ENCODE peak calls at places on chromosome 3, in eight cellular contexts. G is stomach, H is H1, D is uterus, L is tibial nerve, Q is Peyer's patch, M is IMR-90, Y is adrenal gland. U is an unnamed sample.

GRCh38 chr3:40719660-40720287 is 195.0 kb downstream of the ZNF621 start:
- DNase-seq in G (no peak), H (peak; percentile 46), D (no peak), L (no peak), Q (no peak), M (no peak), Y (no peak), U (no peak)

GRCh38 chr3:133461291-133461690 is 61.4 kb downstream of the BFSP2 start:
- DNase-seq in G (no peak), H (no peak), D (no peak), L (no peak), Q (no peak), M (no peak), Y (no peak), U (no peak)

GRCh38 chr3:72034956-72035355 is 250.0 kb upstream of the PROK2 start:
- DNase-seq in G (no peak), H (no peak), D (no peak), L (no peak), Q (no peak), M (no peak), Y (no peak), U (no peak)

GRCh38 chr3:52286777-52287110 is 884 bp upstream of the GLYCTK start:
- DNase-seq in G (no peak), H (no peak), D (peak; percentile 22), L (no peak), Q (no peak), M (no peak), Y (no peak), U (no peak)

GRCh38 chr3:48338635-48339034 is 5.2 kb upstream of the SPINK8 start:
- DNase-seq in G (no peak), H (no peak), D (no peak), L (no peak), Q (no peak), M (no peak), Y (no peak), U (no peak)

GRCh38 chr3:24348348-24348747 is 146.3 kb downstream of the THRB start:
- DNase-seq in G (no peak), H (no peak), D (no peak), L (no peak), Q (no peak), M (no peak), Y (no peak), U (no peak)

GRCh38 chr3:69665026-69665739 is 74.1 kb upstream of the MITF start:
- DNase-seq in G (peak; percentile 31), H (no peak), D (no peak), L (no peak), Q (no peak), M (no peak), Y (no peak), U (no peak)

GRCh38 chr3:3902156-3902555 is 102.9 kb downstream of the LRRN1 start:
- DNase-seq in G (no peak), H (no peak), D (no peak), L (no peak), Q (no peak), M (no peak), Y (no peak), U (no peak)

GRCh38 chr3:147381610-147382009 is 24.7 kb downstream of the ZIC4 start:
- DNase-seq in G (no peak), H (no peak), D (no peak), L (no peak), Q (no peak), M (no peak), Y (no peak), U (no peak)

GRCh38 chr3:37905987-37906674 is 44.5 kb downstream of the CTDSPL start:
- DNase-seq in G (no peak), H (no peak), D (no peak), L (no peak), Q (no peak), M (peak; percentile 65), Y (no peak), U (no peak)

GRCh38 chr3:189787191-189787590 is 156.0 kb downstream of the TP63 start:
- DNase-seq in G (no peak), H (no peak), D (no peak), L (no peak), Q (no peak), M (no peak), Y (no peak), U (no peak)

GRCh38 chr3:134797816-134798451 is 2.9 kb downstream of the EPHB1 start:
- DNase-seq in G (no peak), H (peak; percentile 45), D (no peak), L (no peak), Q (no peak), M (no peak), Y (no peak), U (no peak)

GRCh38 chr3:108488631-108489030 is 21.8 kb downstream of the MYH15 start:
- DNase-seq in G (no peak), H (no peak), D (no peak), L (no peak), Q (no peak), M (peak; percentile 93), Y (no peak), U (no peak)

GRCh38 chr3:147318900-147319299 is 87.4 kb downstream of the ZIC4 start:
- DNase-seq in G (no peak), H (no peak), D (no peak), L (no peak), Q (no peak), M (no peak), Y (no peak), U (no peak)

GRCh38 chr3:141052570-141053069 is 1.5 kb downstream of the SPSB4 start:
- DNase-seq in G (no peak), H (peak; percentile 66), D (no peak), L (no peak), Q (no peak), M (no peak), Y (no peak), U (no peak)
- TF ChIP-seq POLR2A in G (no peak), H (no peak), D (no peak), L (no peak), Q (no peak), M (no peak), Y (no peak), U (no peak)

DNA sequence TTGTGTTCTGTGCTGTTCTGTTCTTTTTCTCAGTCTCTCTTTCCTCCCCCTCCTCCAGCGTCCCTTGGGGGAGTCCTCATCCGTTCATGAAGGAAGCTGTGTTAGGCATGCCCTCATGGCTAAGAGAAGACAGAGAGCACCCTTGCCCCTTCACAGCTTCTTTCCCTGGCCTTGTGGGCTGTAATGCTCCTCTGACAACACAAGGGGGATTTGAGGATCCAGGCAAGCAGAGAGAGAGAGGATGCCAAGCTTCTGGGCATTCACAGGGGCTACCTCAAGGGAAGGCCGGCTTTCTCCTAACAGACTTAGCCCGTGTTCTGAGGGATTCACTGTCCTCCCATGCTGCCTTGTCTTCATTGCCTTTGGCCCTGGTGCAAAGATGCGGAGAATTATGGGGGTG is 389.5 kb downstream of the LRTM1 start:
- DNase-seq in G (no peak), H (peak; percentile 54), D (no peak), L (no peak), Q (no peak), M (no peak), Y (no peak), U (no peak)
- TF ChIP-seq POLR2A in G (no peak), H (no peak), D (no peak), L (no peak), Q (no peak), M (no peak), Y (no peak), U (no peak)

DNA sequence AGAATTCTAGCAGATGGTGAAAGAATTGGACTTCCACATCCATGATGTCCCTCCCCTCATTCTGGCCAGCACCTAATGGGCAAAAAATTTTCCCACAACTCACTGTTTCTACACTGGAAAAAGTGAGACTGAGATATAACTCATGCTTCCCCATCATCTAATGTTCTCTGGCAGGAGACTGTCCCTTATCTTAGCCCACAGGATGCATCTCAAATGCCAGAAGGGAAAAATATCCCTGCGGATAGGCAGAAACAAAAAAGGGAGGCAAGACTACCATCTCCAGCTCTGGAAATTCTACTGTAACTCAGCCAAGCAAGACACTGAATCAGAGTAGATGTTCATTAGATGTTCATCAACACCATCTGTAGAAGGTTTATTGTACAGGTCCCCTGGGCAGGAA is 58.6 kb downstream of the DLG1 start:
- DNase-seq in G (no peak), H (no peak), D (no peak), L (no peak), Q (no peak), M (no peak), Y (no peak), U (no peak)
- TF ChIP-seq POLR2A in G (no peak), H (no peak), D (no peak), L (no peak), Q (no peak), M (no peak), Y (no peak), U (no peak)

GRCh38 chr3:177337548-177338331 is 140.5 kb upstream of the TBL1XR1 start:
- DNase-seq in G (no peak), H (peak; percentile 13), D (no peak), L (no peak), Q (peak; percentile 36), M (peak; percentile 82), Y (no peak), U (no peak)
- TF ChIP-seq POLR2A in G (no peak), H (no peak), D (no peak), L (no peak), Q (no peak), M (no peak), Y (no peak), U (no peak)